ENCODE peak calls at places on chromosomes 12 and 14, in nine cellular contexts. One of them, this sample, is unnamed.

GRCh38 chr14:87152701-87153100 is 840.3 kb downstream of the GALC start:
- DNase-seq in D341Med: peak; percentile 43
- DNase-seq in stimulated activated CD8-positive, alpha-beta memory T cell treated with anti-CD3 and anti-CD28 coated beads, Interleukin-7, amount 100 ng/mL, for 1 hour: no peak
- DNase-seq in ELF-1: no peak
- DNase-seq in T-helper 17 cell: no peak
- DNase-seq in hypothalamus: no peak
- DNase-seq in H54: no peak
- DNase-seq in NB4: no peak
- DNase-seq in caudate nucleus: no peak
- DNase-seq in this sample: no peak

GRCh38 chr14:80316426-80316825 is 105.1 kb upstream of the DIO2 start:
- DNase-seq in D341Med: no peak
- DNase-seq in hypothalamus: no peak
- DNase-seq in ELF-1: no peak
- DNase-seq in T-helper 17 cell: no peak
- DNase-seq in stimulated activated CD8-positive, alpha-beta memory T cell treated with anti-CD3 and anti-CD28 coated beads, Interleukin-7, amount 100 ng/mL, for 1 hour: no peak
- DNase-seq in H54: no peak
- DNase-seq in caudate nucleus: no peak
- DNase-seq in NB4: no peak
- DNase-seq in this sample: no peak

GRCh38 chr12:10205251-10205807 is 7.3 kb upstream of the GABARAPL1 start:
- DNase-seq in D341Med: no peak
- DNase-seq in ELF-1: no peak
- DNase-seq in caudate nucleus: no peak
- DNase-seq in NB4: no peak
- DNase-seq in stimulated activated CD8-positive, alpha-beta memory T cell treated with anti-CD3 and anti-CD28 coated beads, Interleukin-7, amount 100 ng/mL, for 1 hour: no peak
- DNase-seq in T-helper 17 cell: no peak
- DNase-seq in H54: no peak
- DNase-seq in hypothalamus: no peak
- DNase-seq in this sample: no peak

GRCh38 chr12:75908961-75909699 is 122.4 kb downstream of the PHLDA1 start:
- DNase-seq in ELF-1: peak; percentile 28
- DNase-seq in hypothalamus: no peak
- DNase-seq in T-helper 17 cell: no peak
- DNase-seq in D341Med: no peak
- DNase-seq in NB4: no peak
- DNase-seq in H54: no peak
- DNase-seq in caudate nucleus: peak; percentile 3
- DNase-seq in stimulated activated CD8-positive, alpha-beta memory T cell treated with anti-CD3 and anti-CD28 coated beads, Interleukin-7, amount 100 ng/mL, for 1 hour: no peak
- DNase-seq in this sample: no peak

GRCh38 chr12:80692114-80692513 is 15.3 kb upstream of the MYF6 start:
- DNase-seq in ELF-1: no peak
- DNase-seq in hypothalamus: no peak
- DNase-seq in H54: no peak
- DNase-seq in NB4: no peak
- DNase-seq in stimulated activated CD8-positive, alpha-beta memory T cell treated with anti-CD3 and anti-CD28 coated beads, Interleukin-7, amount 100 ng/mL, for 1 hour: no peak
- DNase-seq in D341Med: no peak
- DNase-seq in T-helper 17 cell: no peak
- DNase-seq in caudate nucleus: no peak
- DNase-seq in this sample: no peak

GRCh38 chr12:108214486-108214885 is 85.4 kb downstream of the WSCD2 start:
- DNase-seq in stimulated activated CD8-positive, alpha-beta memory T cell treated with anti-CD3 and anti-CD28 coated beads, Interleukin-7, amount 100 ng/mL, for 1 hour: no peak
- DNase-seq in ELF-1: peak; percentile 48
- DNase-seq in T-helper 17 cell: no peak
- DNase-seq in caudate nucleus: no peak
- DNase-seq in D341Med: no peak
- DNase-seq in NB4: peak; percentile 57
- DNase-seq in H54: peak; percentile 38
- DNase-seq in hypothalamus: no peak
- DNase-seq in this sample: no peak

GRCh38 chr12:84397279-84397678 is 515.3 kb downstream of the SLC6A15 start:
- DNase-seq in stimulated activated CD8-positive, alpha-beta memory T cell treated with anti-CD3 and anti-CD28 coated beads, Interleukin-7, amount 100 ng/mL, for 1 hour: no peak
- DNase-seq in T-helper 17 cell: no peak
- DNase-seq in H54: no peak
- DNase-seq in caudate nucleus: no peak
- DNase-seq in ELF-1: no peak
- DNase-seq in NB4: no peak
- DNase-seq in D341Med: no peak
- DNase-seq in hypothalamus: no peak
- DNase-seq in this sample: no peak

GRCh38 chr14:22630486-22630885 is 13.7 kb downstream of the OR6J1 start:
- DNase-seq in ELF-1: no peak
- DNase-seq in stimulated activated CD8-positive, alpha-beta memory T cell treated with anti-CD3 and anti-CD28 coated beads, Interleukin-7, amount 100 ng/mL, for 1 hour: no peak
- DNase-seq in NB4: no peak
- DNase-seq in T-helper 17 cell: no peak
- DNase-seq in H54: no peak
- DNase-seq in caudate nucleus: no peak
- DNase-seq in D341Med: no peak
- DNase-seq in hypothalamus: no peak
- DNase-seq in this sample: no peak

GRCh38 chr14:105445290-105445689 is 25.7 kb downstream of the MTA1 start:
- DNase-seq in D341Med: no peak
- DNase-seq in T-helper 17 cell: no peak
- DNase-seq in ELF-1: no peak
- DNase-seq in hypothalamus: no peak
- DNase-seq in NB4: no peak
- DNase-seq in stimulated activated CD8-positive, alpha-beta memory T cell treated with anti-CD3 and anti-CD28 coated beads, Interleukin-7, amount 100 ng/mL, for 1 hour: no peak
- DNase-seq in caudate nucleus: no peak
- DNase-seq in H54: no peak
- DNase-seq in this sample: no peak

GRCh38 chr14:22505751-22506710 is 83.0 kb downstream of the DAD1 start:
- DNase-seq in H54: no peak
- DNase-seq in hypothalamus: no peak
- DNase-seq in caudate nucleus: no peak
- DNase-seq in ELF-1: no peak
- DNase-seq in stimulated activated CD8-positive, alpha-beta memory T cell treated with anti-CD3 and anti-CD28 coated beads, Interleukin-7, amount 100 ng/mL, for 1 hour: no peak
- DNase-seq in D341Med: no peak
- DNase-seq in T-helper 17 cell: no peak
- DNase-seq in NB4: no peak
- DNase-seq in this sample: no peak

GRCh38 chr14:69263364-69263763 is 3.4 kb downstream of the GALNT16 start:
- DNase-seq in ELF-1: peak; percentile 24
- DNase-seq in T-helper 17 cell: no peak
- DNase-seq in H54: peak; percentile 90
- DNase-seq in D341Med: no peak
- DNase-seq in stimulated activated CD8-positive, alpha-beta memory T cell treated with anti-CD3 and anti-CD28 coated beads, Interleukin-7, amount 100 ng/mL, for 1 hour: no peak
- DNase-seq in caudate nucleus: no peak
- DNase-seq in NB4: peak; percentile 50
- DNase-seq in hypothalamus: no peak
- DNase-seq in this sample: no peak

GRCh38 chr12:4037747-4038312 is 164.6 kb upstream of the PARP11 start:
- DNase-seq in hypothalamus: no peak
- DNase-seq in caudate nucleus: peak; percentile 18
- DNase-seq in H54: peak; percentile 17
- DNase-seq in NB4: peak; percentile 7
- DNase-seq in stimulated activated CD8-positive, alpha-beta memory T cell treated with anti-CD3 and anti-CD28 coated beads, Interleukin-7, amount 100 ng/mL, for 1 hour: no peak
- DNase-seq in T-helper 17 cell: no peak
- DNase-seq in D341Med: peak; percentile 63
- DNase-seq in ELF-1: peak; percentile 20
- DNase-seq in this sample: no peak

GRCh38 chr12:94165152-94165551 is 16.8 kb downstream of the PLXNC1 start:
- DNase-seq in T-helper 17 cell: no peak
- DNase-seq in ELF-1: no peak
- DNase-seq in caudate nucleus: no peak
- DNase-seq in H54: no peak
- DNase-seq in D341Med: no peak
- DNase-seq in hypothalamus: no peak
- DNase-seq in NB4: no peak
- DNase-seq in stimulated activated CD8-positive, alpha-beta memory T cell treated with anti-CD3 and anti-CD28 coated beads, Interleukin-7, amount 100 ng/mL, for 1 hour: no peak
- DNase-seq in this sample: no peak

GRCh38 chr14:76687611-76688372 is 73.5 kb upstream of the VASH1 start:
- DNase-seq in T-helper 17 cell: no peak
- DNase-seq in caudate nucleus: no peak
- DNase-seq in D341Med: no peak
- DNase-seq in H54: no peak
- DNase-seq in hypothalamus: no peak
- DNase-seq in stimulated activated CD8-positive, alpha-beta memory T cell treated with anti-CD3 and anti-CD28 coated beads, Interleukin-7, amount 100 ng/mL, for 1 hour: no peak
- DNase-seq in ELF-1: no peak
- DNase-seq in NB4: no peak
- DNase-seq in this sample: no peak